ENCODE peak calls at places on chromosome 1, in eight cellular contexts. B, D, O, F, X, A, K and R are unnamed samples.
A peak's percentile ranks its signal among the peaks of the same experiment; 100 is the strongest.

GRCh38 chr1:224643653-224644052 is 27.5 kb downstream of the CNIH3 start:
- DNase-seq in K (no peak), B (no peak), D (no peak), A (no peak), X (no peak), O (no peak), F (no peak), R (no peak)

GRCh38 chr1:69671363-69672010 is 103.8 kb downstream of the LRRC7 start:
- DNase-seq in B (no peak), D (no peak), K (peak; percentile 52), F (no peak), A (no peak), X (no peak), O (no peak), R (no peak)

GRCh38 chr1:4565169-4565568 is 89.2 kb upstream of the AJAP1 start:
- DNase-seq in B (no peak), K (no peak), D (no peak), F (no peak), X (no peak), A (no peak), O (no peak), R (no peak)

GRCh38 chr1:179530352-179530751 is 45.4 kb downstream of the NPHS2 start:
- DNase-seq in A (no peak), K (no peak), X (no peak), O (no peak), B (no peak), F (no peak), D (no peak), R (no peak)

GRCh38 chr1:161092621-161093028 is 3.3 kb upstream of the NECTIN4 start:
- DNase-seq in K (peak; percentile 84), X (no peak), O (peak; percentile 34), F (no peak), D (no peak), B (no peak), A (no peak), R (no peak)

GRCh38 chr1:213970193-213970592 is 17.6 kb upstream of the PROX1 start:
- DNase-seq in B (no peak), O (no peak), X (no peak), F (no peak), K (no peak), D (no peak), A (no peak), R (no peak)

GRCh38 chr1:210378721-210379120 is 50.0 kb downstream of the HHAT start:
- DNase-seq in X (no peak), O (no peak), K (no peak), B (no peak), F (no peak), D (no peak), A (no peak), R (no peak)

GRCh38 chr1:50978852-50979781 is 9.1 kb downstream of the CDKN2C start:
- DNase-seq in X (no peak), D (no peak), O (peak; percentile 43), K (peak; percentile 32), F (peak; percentile 65), B (no peak), A (peak; percentile 81), R (peak; percentile 51)

GRCh38 chr1:183987593-183988318 is 49.8 kb downstream of the COLGALT2 start:
- DNase-seq in A (no peak), O (no peak), F (no peak), X (no peak), D (no peak), B (no peak), K (no peak), R (no peak)

GRCh38 chr1:93222987-93223675 is 42.6 kb downstream of the CCDC18 start:
- DNase-seq in X (no peak), D (no peak), F (no peak), K (no peak), O (no peak), A (no peak), B (no peak), R (no peak)

GRCh38 chr1:151828931-151829330 is 2.7 kb downstream of the RORC start:
- DNase-seq in F (no peak), A (peak; percentile 88), K (peak; percentile 90), O (peak; percentile 41), D (no peak), X (no peak), B (no peak), R (no peak)

GRCh38 chr1:203410117-203410900 is 59.4 kb upstream of the FMOD start:
- DNase-seq in D (no peak), K (no peak), B (no peak), X (no peak), O (no peak), F (no peak), A (no peak), R (no peak)

GRCh38 chr1:29975036-29975694 is 738.8 kb downstream of the PTPRU start:
- DNase-seq in A (peak; percentile 19), O (peak; percentile 33), K (peak; percentile 84), B (no peak), X (no peak), F (no peak), D (no peak), R (no peak)

GRCh38 chr1:114587203-114587991 is 6.0 kb upstream of the BCAS2 start:
- DNase-seq in O (no peak), D (no peak), B (no peak), F (no peak), K (no peak), X (no peak), A (no peak), R (no peak)

GRCh38 chr1:174005032-174005431 is 17.1 kb downstream of the RC3H1 start:
- DNase-seq in X (no peak), D (no peak), A (no peak), F (peak; percentile 26), O (no peak), K (no peak), B (no peak), R (peak; percentile 72)

GRCh38 chr1:196546272-196547245 is 61.7 kb downstream of the KCNT2 start:
- DNase-seq in X (no peak), O (no peak), F (no peak), K (no peak), B (no peak), A (no peak), D (no peak), R (peak; percentile 60)

GRCh38 chr1:173507205-173507846 is 30.2 kb downstream of the PRDX6 start:
- DNase-seq in A (no peak), O (no peak), K (peak; percentile 61), F (no peak), B (no peak), D (no peak), X (no peak), R (no peak)

GRCh38 chr1:12519708-12520364 is 98.2 kb downstream of the DHRS3 start:
- DNase-seq in K (no peak), B (no peak), A (no peak), F (no peak), X (no peak), D (no peak), O (no peak), R (no peak)

GRCh38 chr1:147156643-147157042 is 15.6 kb downstream of the PRKAB2 start:
- DNase-seq in O (no peak), K (no peak), D (no peak), B (no peak), A (no peak), F (no peak), X (no peak), R (no peak)

GRCh38 chr1:39159224-39160036 is 45.1 kb upstream of the MACF1 start:
- DNase-seq in X (no peak), F (no peak), B (no peak), K (peak; percentile 92), A (no peak), D (no peak), O (no peak), R (no peak)

GRCh38 chr1:90223401-90223800 is 228.5 kb downstream of the ZNF326 start:
- DNase-seq in A (no peak), B (no peak), D (no peak), F (no peak), X (no peak), K (no peak), O (no peak), R (no peak)